ENCODE peak calls at places on chromosomes 12 and 14, in four cellular contexts. N is GM12891, Z is HepG2, S is GM12878. I is an unnamed sample.

GRCh38 chr12:47094804-47095203 is 15.0 kb upstream of the AMIGO2 start:
- DNase-seq in N (no peak), Z (no peak), S (no peak), I (no peak)

GRCh38 chr12:65536876-65537661 is 258.6 kb downstream of the MSRB3 start:
- DNase-seq in N (no peak), Z (no peak), S (no peak), I (no peak)

GRCh38 chr14:103121846-103122577 is 1.2 kb upstream of the TNFAIP2 start:
- DNase-seq in N (peak), Z (peak), S (no peak), I (no peak)

GRCh38 chr14:100900837-100901390 is 2.6 kb downstream of the RTL1 start:
- DNase-seq in N (no peak), Z (peak), S (no peak), I (no peak)

GRCh38 chr12:50924439-50925341 is 27.7 kb upstream of the HIGD1C start:
- DNase-seq in N (peak), Z (peak), S (peak), I (peak)

GRCh38 chr12:52236386-52237050 is 3.5 kb downstream of the KRT7 start:
- DNase-seq in N (peak), Z (no peak), S (no peak), I (no peak)

GRCh38 chr12:13173012-13173441 is 23.5 kb upstream of the EMP1 start:
- DNase-seq in N (no peak), Z (no peak), S (no peak), I (no peak)

GRCh38 chr12:7695159-7695930 is at the start of gene GDF3:
- DNase-seq in N (no peak), Z (no peak), S (no peak), I (no peak)

GRCh38 chr12:114671321-114671663 is 12.7 kb downstream of the TBX3 start:
- DNase-seq in N (no peak), Z (no peak), S (no peak), I (no peak)

GRCh38 chr12:11228268-11228879 is 41.1 kb downstream of the PRB3 start:
- DNase-seq in N (peak), Z (peak), S (peak), I (peak)

DNA sequence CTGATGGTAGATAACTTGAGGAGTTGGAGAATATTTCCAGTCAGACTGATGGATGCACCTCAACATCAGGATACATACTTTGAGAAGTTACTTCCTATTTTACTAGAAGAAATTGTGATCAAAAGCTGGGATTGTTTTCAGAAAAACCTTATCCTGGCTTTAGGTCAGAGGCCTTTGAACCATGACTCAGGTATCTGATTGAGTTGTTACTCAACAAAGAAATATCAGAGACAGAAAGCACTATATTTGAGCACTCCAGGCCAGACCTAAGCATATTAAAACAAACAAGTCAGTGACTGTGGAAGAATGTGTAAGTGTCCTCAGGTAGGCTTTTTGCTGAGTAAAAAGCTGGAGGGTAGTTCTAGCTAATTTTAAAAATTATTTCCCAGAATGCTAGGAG is 790.0 kb downstream of the TMTC2 start:
- DNase-seq in N (no peak), Z (no peak), S (no peak), I (no peak)
- TF ChIP-seq POLR2A in N (no peak), Z (no peak), S (no peak), I (no peak)

DNA sequence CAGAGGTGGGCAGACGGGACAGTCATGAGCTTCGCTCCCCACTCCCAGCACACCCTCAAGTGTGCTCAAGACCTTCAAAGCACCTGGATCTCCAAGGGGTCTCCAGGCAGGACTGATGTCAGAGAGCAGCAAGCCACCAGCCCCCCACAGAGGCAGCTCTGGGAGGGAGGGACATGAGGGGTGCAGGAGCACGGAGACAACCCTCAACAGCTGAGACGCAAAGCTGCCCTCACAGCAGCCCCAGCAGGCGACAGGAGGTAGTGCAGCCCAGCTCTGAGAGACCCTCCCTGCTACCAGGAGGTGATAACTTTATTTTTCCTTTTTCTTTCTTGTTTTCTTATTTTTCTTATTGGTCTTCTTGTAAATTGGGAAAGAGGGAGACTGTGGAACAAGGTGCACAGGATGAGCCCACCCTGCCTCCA is 17.9 kb downstream of the SIVA1 start:
- DNase-seq in N (no peak), Z (no peak), S (no peak), I (no peak)
- TF ChIP-seq TAF1 in N (no peak), Z (no peak), S (no peak), I (no peak)

GRCh38 chr12:29794869-29795268 is 11.1 kb upstream of the TMTC1 start:
- DNase-seq in N (no peak), Z (no peak), S (no peak), I (no peak)
- TF ChIP-seq POLR2AphosphoS5 in N (no peak), Z (no peak), S (no peak), I (no peak)

GRCh38 chr12:121806556-121807308 is 2.9 kb downstream of the SETD1B start:
- DNase-seq in N (no peak), Z (no peak), S (no peak), I (no peak)
- TF ChIP-seq POLR2A in N (no peak), Z (no peak), S (no peak), I (no peak)

DNA sequence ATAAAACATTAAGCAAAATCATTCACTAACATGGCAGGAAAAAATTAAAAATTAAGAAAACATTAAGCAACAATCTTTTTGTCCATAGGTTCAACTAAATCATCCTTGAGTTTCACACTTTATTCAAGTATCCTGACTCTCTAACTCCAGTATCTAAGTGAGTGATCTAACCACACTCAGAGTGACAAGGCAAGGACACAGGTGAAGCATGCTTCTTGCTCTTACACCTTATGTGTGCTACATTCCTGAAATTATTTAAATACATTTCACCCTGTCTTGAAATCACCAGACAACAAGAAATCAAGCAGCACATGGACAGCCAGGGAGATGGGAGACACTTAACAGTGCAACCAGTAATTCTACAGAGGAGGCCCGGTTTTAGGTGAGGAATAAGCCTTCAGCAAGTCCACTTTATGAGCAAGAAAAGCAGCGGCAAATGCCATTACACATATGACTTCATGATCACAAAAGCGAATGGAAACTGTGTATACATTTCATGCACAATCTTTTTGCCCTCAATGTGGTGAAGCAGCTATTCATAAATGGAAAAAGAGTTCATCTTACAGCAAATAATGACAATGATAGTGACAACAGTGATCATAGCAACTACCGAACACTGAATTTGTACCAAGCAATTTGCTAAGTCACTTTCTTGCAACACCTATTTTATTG is 37.4 kb downstream of the PHLDA1 start:
- DNase-seq in N (no peak), Z (no peak), S (no peak), I (no peak)
- TF ChIP-seq TAF1 in N (no peak), Z (no peak), S (no peak), I (no peak)

DNA sequence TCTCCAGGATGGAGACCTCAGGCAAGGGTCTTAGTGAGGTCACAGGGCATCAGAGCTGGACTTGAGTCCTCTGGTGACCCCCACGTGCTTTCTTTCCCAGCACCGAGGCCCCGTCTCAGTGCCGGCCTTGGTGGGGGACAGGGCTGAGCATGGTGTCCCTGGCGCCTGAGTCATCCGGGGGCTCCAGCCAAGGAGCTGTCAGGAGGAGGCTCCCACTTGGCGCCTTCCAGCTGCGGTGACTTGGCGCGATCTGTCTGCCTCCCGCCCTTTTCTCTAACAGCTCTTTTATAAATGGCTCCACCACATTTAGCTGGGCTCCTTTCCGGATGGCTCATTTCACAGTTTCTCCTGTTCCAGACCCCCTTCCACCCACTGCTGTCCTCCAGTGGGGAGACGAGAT is 60.4 kb downstream of the PRMT8 start:
- DNase-seq in N (no peak), Z (no peak), S (no peak), I (no peak)
- TF ChIP-seq POLR2AphosphoS5 in N (no peak), Z (no peak), S (no peak), I (no peak)

GRCh38 chr12:68665016-68665569 is 21.7 kb upstream of the NUP107 start:
- DNase-seq in N (no peak), Z (no peak), S (no peak), I (no peak)
- TF ChIP-seq POLR2A in N (no peak), Z (no peak), S (no peak), I (no peak)